ENCODE peak calls at places on chromosomes 12 and 14, in eight cellular contexts. One of them, this sample, is unnamed.

GRCh38 chr12:48198619-48198973 is 4.5 kb downstream of the OR10AD1 start:
- DNase-seq in activated CD4-positive, alpha-beta T cell treated with anti-CD3 and anti-CD28 coated beads, Interleukin-2, amount 50 U/mL, for 1 hour: peak
- DNase-seq in GM23248: peak
- DNase-seq in activated CD8-positive, alpha-beta memory T cell treated with anti-CD3 and anti-CD28 coated beads, Interleukin-2, amount 50 U/mL, for 4 hours: peak
- DNase-seq in NCI-H2081: no peak
- DNase-seq in SK-MEL-5: no peak
- DNase-seq in epithelial cell of prostate: no peak
- DNase-seq in NT2/D1: no peak
- DNase-seq in this sample: no peak

GRCh38 chr12:66074561-66074960 is 56.0 kb downstream of the LLPH start:
- DNase-seq in activated CD8-positive, alpha-beta memory T cell treated with anti-CD3 and anti-CD28 coated beads, Interleukin-2, amount 50 U/mL, for 4 hours: no peak
- DNase-seq in SK-MEL-5: no peak
- DNase-seq in activated CD4-positive, alpha-beta T cell treated with anti-CD3 and anti-CD28 coated beads, Interleukin-2, amount 50 U/mL, for 1 hour: no peak
- DNase-seq in epithelial cell of prostate: no peak
- DNase-seq in NCI-H2081: no peak
- DNase-seq in NT2/D1: no peak
- DNase-seq in GM23248: peak
- DNase-seq in this sample: no peak

GRCh38 chr12:130832561-130833209 is 6.4 kb downstream of the STX2 start:
- DNase-seq in GM23248: peak
- DNase-seq in NCI-H2081: no peak
- DNase-seq in SK-MEL-5: no peak
- DNase-seq in activated CD8-positive, alpha-beta memory T cell treated with anti-CD3 and anti-CD28 coated beads, Interleukin-2, amount 50 U/mL, for 4 hours: no peak
- DNase-seq in epithelial cell of prostate: no peak
- DNase-seq in NT2/D1: no peak
- DNase-seq in activated CD4-positive, alpha-beta T cell treated with anti-CD3 and anti-CD28 coated beads, Interleukin-2, amount 50 U/mL, for 1 hour: no peak
- DNase-seq in this sample: no peak

GRCh38 chr14:81849714-81850113 is 316.1 kb upstream of the SEL1L start:
- DNase-seq in activated CD4-positive, alpha-beta T cell treated with anti-CD3 and anti-CD28 coated beads, Interleukin-2, amount 50 U/mL, for 1 hour: no peak
- DNase-seq in epithelial cell of prostate: no peak
- DNase-seq in NCI-H2081: no peak
- DNase-seq in NT2/D1: no peak
- DNase-seq in GM23248: no peak
- DNase-seq in activated CD8-positive, alpha-beta memory T cell treated with anti-CD3 and anti-CD28 coated beads, Interleukin-2, amount 50 U/mL, for 4 hours: no peak
- DNase-seq in SK-MEL-5: no peak
- DNase-seq in this sample: no peak

GRCh38 chr14:21866479-21866878 is 192.9 kb upstream of the OR4E1 start:
- DNase-seq in activated CD4-positive, alpha-beta T cell treated with anti-CD3 and anti-CD28 coated beads, Interleukin-2, amount 50 U/mL, for 1 hour: no peak
- DNase-seq in SK-MEL-5: no peak
- DNase-seq in GM23248: peak
- DNase-seq in NCI-H2081: no peak
- DNase-seq in epithelial cell of prostate: no peak
- DNase-seq in NT2/D1: no peak
- DNase-seq in activated CD8-positive, alpha-beta memory T cell treated with anti-CD3 and anti-CD28 coated beads, Interleukin-2, amount 50 U/mL, for 4 hours: no peak
- DNase-seq in this sample: no peak

GRCh38 chr14:102781063-102781462 is 3.8 kb downstream of the TRAF3 start:
- DNase-seq in activated CD8-positive, alpha-beta memory T cell treated with anti-CD3 and anti-CD28 coated beads, Interleukin-2, amount 50 U/mL, for 4 hours: no peak
- DNase-seq in NCI-H2081: no peak
- DNase-seq in epithelial cell of prostate: no peak
- DNase-seq in activated CD4-positive, alpha-beta T cell treated with anti-CD3 and anti-CD28 coated beads, Interleukin-2, amount 50 U/mL, for 1 hour: no peak
- DNase-seq in GM23248: no peak
- DNase-seq in SK-MEL-5: no peak
- DNase-seq in NT2/D1: no peak
- DNase-seq in this sample: no peak

GRCh38 chr14:105894125-105894977 is 368.0 kb downstream of the TMEM121 start:
- DNase-seq in NT2/D1: no peak
- DNase-seq in NCI-H2081: no peak
- DNase-seq in GM23248: no peak
- DNase-seq in SK-MEL-5: no peak
- DNase-seq in epithelial cell of prostate: no peak
- DNase-seq in activated CD8-positive, alpha-beta memory T cell treated with anti-CD3 and anti-CD28 coated beads, Interleukin-2, amount 50 U/mL, for 4 hours: peak
- DNase-seq in activated CD4-positive, alpha-beta T cell treated with anti-CD3 and anti-CD28 coated beads, Interleukin-2, amount 50 U/mL, for 1 hour: no peak
- DNase-seq in this sample: no peak

GRCh38 chr12:111451649-111452129 is 46.0 kb downstream of the SH2B3 start:
- DNase-seq in activated CD4-positive, alpha-beta T cell treated with anti-CD3 and anti-CD28 coated beads, Interleukin-2, amount 50 U/mL, for 1 hour: no peak
- DNase-seq in GM23248: peak
- DNase-seq in NCI-H2081: peak
- DNase-seq in SK-MEL-5: peak
- DNase-seq in activated CD8-positive, alpha-beta memory T cell treated with anti-CD3 and anti-CD28 coated beads, Interleukin-2, amount 50 U/mL, for 4 hours: no peak
- DNase-seq in epithelial cell of prostate: no peak
- DNase-seq in NT2/D1: no peak
- DNase-seq in this sample: peak

GRCh38 chr14:50389668-50390441 is 6.8 kb downstream of the CDKL1 start:
- DNase-seq in epithelial cell of prostate: no peak
- DNase-seq in NCI-H2081: no peak
- DNase-seq in activated CD8-positive, alpha-beta memory T cell treated with anti-CD3 and anti-CD28 coated beads, Interleukin-2, amount 50 U/mL, for 4 hours: no peak
- DNase-seq in SK-MEL-5: no peak
- DNase-seq in activated CD4-positive, alpha-beta T cell treated with anti-CD3 and anti-CD28 coated beads, Interleukin-2, amount 50 U/mL, for 1 hour: no peak
- DNase-seq in GM23248: no peak
- DNase-seq in NT2/D1: no peak
- DNase-seq in this sample: no peak

GRCh38 chr14:31363331-31364073 is 56.8 kb downstream of the HEATR5A start:
- DNase-seq in activated CD8-positive, alpha-beta memory T cell treated with anti-CD3 and anti-CD28 coated beads, Interleukin-2, amount 50 U/mL, for 4 hours: no peak
- DNase-seq in NCI-H2081: no peak
- DNase-seq in epithelial cell of prostate: no peak
- DNase-seq in GM23248: no peak
- DNase-seq in NT2/D1: no peak
- DNase-seq in activated CD4-positive, alpha-beta T cell treated with anti-CD3 and anti-CD28 coated beads, Interleukin-2, amount 50 U/mL, for 1 hour: no peak
- DNase-seq in SK-MEL-5: no peak
- DNase-seq in this sample: no peak

GRCh38 chr14:59707778-59708635 is 131.4 kb upstream of the CCDC175 start:
- DNase-seq in activated CD8-positive, alpha-beta memory T cell treated with anti-CD3 and anti-CD28 coated beads, Interleukin-2, amount 50 U/mL, for 4 hours: no peak
- DNase-seq in GM23248: peak
- DNase-seq in SK-MEL-5: peak
- DNase-seq in NCI-H2081: no peak
- DNase-seq in NT2/D1: no peak
- DNase-seq in epithelial cell of prostate: no peak
- DNase-seq in activated CD4-positive, alpha-beta T cell treated with anti-CD3 and anti-CD28 coated beads, Interleukin-2, amount 50 U/mL, for 1 hour: no peak
- DNase-seq in this sample: no peak

GRCh38 chr12:103884316-103884715 is 43.3 kb upstream of the NT5DC3 start:
- DNase-seq in NCI-H2081: no peak
- DNase-seq in activated CD8-positive, alpha-beta memory T cell treated with anti-CD3 and anti-CD28 coated beads, Interleukin-2, amount 50 U/mL, for 4 hours: peak
- DNase-seq in SK-MEL-5: peak
- DNase-seq in epithelial cell of prostate: no peak
- DNase-seq in NT2/D1: no peak
- DNase-seq in GM23248: peak
- DNase-seq in activated CD4-positive, alpha-beta T cell treated with anti-CD3 and anti-CD28 coated beads, Interleukin-2, amount 50 U/mL, for 1 hour: peak
- DNase-seq in this sample: no peak

GRCh38 chr14:106268013-106268727 is 741.8 kb downstream of the TMEM121 start:
- DNase-seq in epithelial cell of prostate: no peak
- DNase-seq in NCI-H2081: peak
- DNase-seq in SK-MEL-5: peak
- DNase-seq in activated CD8-positive, alpha-beta memory T cell treated with anti-CD3 and anti-CD28 coated beads, Interleukin-2, amount 50 U/mL, for 4 hours: peak
- DNase-seq in GM23248: no peak
- DNase-seq in activated CD4-positive, alpha-beta T cell treated with anti-CD3 and anti-CD28 coated beads, Interleukin-2, amount 50 U/mL, for 1 hour: peak
- DNase-seq in NT2/D1: peak
- DNase-seq in this sample: no peak

GRCh38 chr14:69101331-69101826 is 51.5 kb downstream of the DCAF5 start:
- DNase-seq in NT2/D1: no peak
- DNase-seq in NCI-H2081: no peak
- DNase-seq in activated CD4-positive, alpha-beta T cell treated with anti-CD3 and anti-CD28 coated beads, Interleukin-2, amount 50 U/mL, for 1 hour: no peak
- DNase-seq in activated CD8-positive, alpha-beta memory T cell treated with anti-CD3 and anti-CD28 coated beads, Interleukin-2, amount 50 U/mL, for 4 hours: no peak
- DNase-seq in SK-MEL-5: peak
- DNase-seq in GM23248: peak
- DNase-seq in epithelial cell of prostate: peak
- DNase-seq in this sample: no peak

GRCh38 chr12:19792028-19792427 is 352.7 kb downstream of the AEBP2 start:
- DNase-seq in activated CD4-positive, alpha-beta T cell treated with anti-CD3 and anti-CD28 coated beads, Interleukin-2, amount 50 U/mL, for 1 hour: no peak
- DNase-seq in SK-MEL-5: no peak
- DNase-seq in epithelial cell of prostate: no peak
- DNase-seq in NT2/D1: no peak
- DNase-seq in NCI-H2081: no peak
- DNase-seq in activated CD8-positive, alpha-beta memory T cell treated with anti-CD3 and anti-CD28 coated beads, Interleukin-2, amount 50 U/mL, for 4 hours: no peak
- DNase-seq in GM23248: no peak
- DNase-seq in this sample: no peak

GRCh38 chr14:77268989-77269595 is 1.9 kb downstream of the NGB start:
- DNase-seq in epithelial cell of prostate: no peak
- DNase-seq in activated CD4-positive, alpha-beta T cell treated with anti-CD3 and anti-CD28 coated beads, Interleukin-2, amount 50 U/mL, for 1 hour: no peak
- DNase-seq in NCI-H2081: no peak
- DNase-seq in GM23248: no peak
- DNase-seq in NT2/D1: no peak
- DNase-seq in activated CD8-positive, alpha-beta memory T cell treated with anti-CD3 and anti-CD28 coated beads, Interleukin-2, amount 50 U/mL, for 4 hours: no peak
- DNase-seq in SK-MEL-5: no peak
- DNase-seq in this sample: no peak

This sample was measured in COLO829.